ENCODE peak calls at places on chromosomes 3 and 15, in five cellular contexts. E, W, U, I and G are unnamed samples. For H3K4me1 and H3K27me3, the result is how much of the 10 kb centered on the place peaks cover.

GRCh38 chr3:58383904-58384303 is 49.7 kb downstream of the PDHB start:
- DNase-seq in I (peak), E (peak), U (no peak), W (peak), G (peak)

GRCh38 chr15:100174532-100174931 is 167.2 kb downstream of the ADAMTS17 start:
- DNase-seq in U (no peak), I (no peak), E (no peak), W (no peak), G (no peak)

GRCh38 chr15:38168472-38169057 is 84.1 kb upstream of the SPRED1 start:
- DNase-seq in U (no peak), E (no peak), W (no peak), I (no peak), G (no peak)

GRCh38 chr15:28114721-28115622 is 15.9 kb upstream of the OCA2 start:
- DNase-seq in U (no peak), I (no peak), W (no peak), E (no peak), G (no peak)

GRCh38 chr15:31302778-31303433 is 23.7 kb upstream of the KLF13 start:
- DNase-seq in I (no peak), U (no peak), W (peak), E (no peak), G (no peak)

GRCh38 chr3:66433522-66433782 is 67.4 kb downstream of the LRIG1 start:
- DNase-seq in E (no peak), I (no peak), W (no peak), U (no peak), G (no peak)

GRCh38 chr3:176978441-176978840 is 218.8 kb downstream of the TBL1XR1 start:
- DNase-seq in I (peak), W (no peak), U (no peak), E (no peak), G (no peak)

GRCh38 chr3:43345877-43346276 is 59.5 kb downstream of the SNRK start:
- DNase-seq in W (no peak), U (no peak), E (no peak), I (no peak), G (no peak)

GRCh38 chr3:141365206-141365605 is 3.1 kb upstream of the ZBTB38 start:
- DNase-seq in E (no peak), I (no peak), W (no peak), U (no peak), G (no peak)

GRCh38 chr3:195900426-195901355 is 7.7 kb downstream of the TNK2 start:
- DNase-seq in U (peak), W (no peak), E (peak), I (no peak), G (no peak)

GRCh38 chr15:96354731-96355560 is 24.4 kb downstream of the NR2F2 start:
- DNase-seq in E (no peak), U (no peak), I (no peak), W (no peak), G (no peak)

GRCh38 chr3:65945480-65945879 is 93.2 kb downstream of the MAGI1 start:
- DNase-seq in U (no peak), E (no peak), I (peak), W (no peak), G (no peak)

GRCh38 chr3:195872800-195873199 is 35.6 kb downstream of the TNK2 start:
- DNase-seq in W (no peak), U (no peak), I (no peak), E (peak), G (no peak)

GRCh38 chr3:45001738-45002137 is 24.4 kb upstream of the CLEC3B start:
- DNase-seq in W (no peak), U (no peak), I (no peak), E (no peak), G (no peak)

GRCh38 chr15:47987908-47988532 is 132.8 kb upstream of the SLC24A5 start:
- DNase-seq in E (no peak), W (no peak), I (no peak), U (peak), G (no peak)

GRCh38 chr15:85485956-85486567 is 105.7 kb downstream of the AKAP13 start:
- DNase-seq in U (peak), E (no peak), W (no peak), I (no peak), G (peak)

GRCh38 chr3:191952186-191952585 is 491.2 kb downstream of the PYDC2 start:
- DNase-seq in E (no peak), W (no peak), U (no peak), I (no peak), G (no peak)

GRCh38 chr15:79041598-79042175 is 48.9 kb downstream of the RASGRF1 start:
- DNase-seq in I (no peak), E (no peak), U (no peak), W (no peak), G (no peak)

GRCh38 chr3:62332771-62333381 is 40.5 kb downstream of the FEZF2 start:
- DNase-seq in I (no peak), U (no peak), E (no peak), W (no peak), G (no peak)

GRCh38 chr3:138394156-138394555 is 40.3 kb upstream of the ESYT3 start:
- DNase-seq in W (no peak), I (no peak), U (no peak), E (no peak), G (no peak)

GRCh38 chr3:170714562-170715535 is 129.0 kb upstream of the SLC7A14 start:
- DNase-seq in U (no peak), I (peak), E (no peak), W (no peak), G (peak)

GRCh38 chr3:136731274-136731884 is 20.8 kb downstream of the STAG1 start:
- DNase-seq in E (no peak), W (no peak), I (no peak), U (no peak), G (no peak)
- H3K4me1 ChIP-seq in E (under half), W (under half), I (under half), U (under half), G (under half)

DNA sequence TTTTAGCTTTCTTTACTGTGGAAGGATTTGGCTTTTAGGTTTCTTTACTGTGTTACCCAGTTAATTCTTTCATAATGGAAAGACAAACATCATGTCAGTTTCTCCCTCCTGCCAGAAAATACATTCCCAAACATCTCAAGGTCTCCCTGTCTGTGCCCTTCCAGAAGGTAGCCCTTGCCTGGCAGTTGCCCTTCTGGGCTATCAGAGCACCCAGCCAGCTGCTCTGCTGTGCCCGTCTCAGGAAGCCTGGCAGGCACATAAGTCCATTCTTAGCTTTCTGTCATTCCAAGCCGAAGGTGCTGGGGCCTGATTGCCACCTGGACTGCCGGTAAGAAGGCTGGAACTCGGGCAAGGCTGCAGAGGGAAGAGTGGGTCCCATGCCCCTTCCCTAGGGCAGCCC is 203.4 kb downstream of the SLCO3A1 start:
- DNase-seq in W (no peak), E (no peak), U (no peak), I (no peak), G (no peak)
- H3K27me3 ChIP-seq in W (under half), E (under half), U (under half), I (under half), G (under half)

GRCh38 chr3:101853465-101853864 is 4.2 kb downstream of the NFKBIZ start:
- DNase-seq in U (no peak), I (no peak), E (no peak), W (no peak), G (no peak)
- H3K27ac ChIP-seq in U (no peak), I (no peak), E (no peak), W (peak), G (no peak)

DNA sequence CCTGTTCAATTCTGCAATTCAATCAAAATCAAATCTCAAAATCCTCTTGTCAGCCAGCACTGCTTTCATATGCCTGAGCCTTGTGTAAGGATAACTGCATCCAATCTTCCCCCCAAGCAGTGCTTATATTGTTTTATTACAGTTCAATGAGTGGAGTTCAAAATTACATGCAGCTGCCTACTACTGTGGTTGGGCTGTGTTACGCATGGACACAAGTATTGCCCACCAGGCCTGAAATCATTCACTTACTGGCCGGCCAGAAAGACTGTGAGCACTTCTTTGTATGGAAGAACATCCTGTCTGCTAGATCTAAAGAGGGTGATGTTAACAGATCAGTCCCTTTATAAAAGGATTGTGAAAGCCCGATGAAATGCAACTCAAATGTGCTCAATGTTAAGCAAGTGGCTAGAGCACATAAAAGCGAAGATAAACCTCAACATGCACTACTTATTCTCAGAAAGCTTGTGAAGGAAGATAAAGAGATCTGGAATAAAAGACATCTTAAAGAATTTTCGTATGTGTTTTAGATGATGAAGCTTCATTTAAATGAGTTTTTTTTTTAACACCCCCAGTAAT is 132.5 kb downstream of the FOXP1 start:
- DNase-seq in U (no peak), W (no peak), E (no peak), I (no peak), G (no peak)
- H3K4me1 ChIP-seq in U (under half), W (under half), E (under half), I (under half), G (under half)

DNA sequence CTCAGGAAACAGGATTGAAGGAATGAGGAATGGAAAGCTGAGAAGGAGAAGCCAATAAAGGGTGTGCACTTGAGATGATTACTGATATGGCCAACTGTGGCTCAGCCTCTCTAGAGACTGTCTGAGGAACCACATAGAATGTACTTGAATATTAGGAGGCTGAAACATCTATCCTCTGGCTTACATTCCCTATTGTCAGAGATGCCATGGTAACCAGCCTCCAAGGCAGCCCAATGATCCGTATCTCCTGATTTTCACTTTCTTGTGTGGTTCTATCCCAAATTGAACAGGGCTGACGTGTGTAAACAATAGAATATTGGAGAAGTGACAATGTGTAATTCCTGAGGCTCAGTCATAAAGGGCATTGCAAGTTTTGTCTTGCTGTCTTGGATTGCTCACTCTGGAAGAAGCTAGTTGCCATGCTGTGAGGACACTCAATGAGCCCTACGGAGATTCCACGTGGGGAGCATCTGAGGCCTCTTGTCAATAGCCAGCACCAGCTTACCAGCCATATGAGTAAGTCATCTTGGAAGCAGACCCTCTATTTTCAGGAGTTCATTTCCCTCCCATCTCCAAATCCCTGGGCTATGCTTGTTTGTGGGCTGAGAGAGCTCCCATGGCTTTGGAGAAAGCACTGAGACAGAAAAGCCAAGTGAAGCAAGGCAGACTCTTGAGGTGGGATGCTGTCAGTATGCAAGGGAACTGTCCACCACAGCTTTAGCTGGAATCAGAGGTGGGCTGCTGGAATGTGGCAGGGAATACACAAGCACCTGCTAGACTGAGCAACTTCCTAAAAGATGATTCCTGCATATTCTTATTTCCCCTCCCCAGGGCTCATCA is 84.6 kb downstream of the SCN11A start:
- DNase-seq in W (no peak), E (no peak), I (peak), U (no peak), G (no peak)
- H3K27me3 ChIP-seq in W (under half), E (under half), I (under half), U (under half), G (under half)

DNA sequence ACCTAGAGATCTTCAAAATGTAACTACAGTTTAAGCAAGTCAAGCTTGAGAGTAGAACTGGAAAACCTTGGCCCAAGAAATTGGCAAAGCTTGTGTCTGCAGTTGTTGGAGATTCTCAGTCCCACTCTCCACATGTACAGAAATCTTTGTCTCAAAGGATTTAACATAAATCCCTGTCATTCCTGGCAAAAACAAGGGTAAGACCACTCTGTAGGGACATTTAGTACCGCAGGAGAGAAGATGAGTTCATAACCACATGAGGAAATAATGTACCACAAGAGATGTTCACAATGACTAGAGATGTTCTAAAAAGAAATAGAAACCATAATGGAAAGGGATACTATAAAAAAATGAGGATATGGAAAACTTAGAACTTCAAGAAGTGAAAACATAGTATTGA is 73.7 kb downstream of the RAB7A start:
- DNase-seq in W (no peak), U (no peak), E (no peak), I (no peak), G (no peak)
- H3K27ac ChIP-seq in W (no peak), U (no peak), E (no peak), I (no peak), G (no peak)

DNA sequence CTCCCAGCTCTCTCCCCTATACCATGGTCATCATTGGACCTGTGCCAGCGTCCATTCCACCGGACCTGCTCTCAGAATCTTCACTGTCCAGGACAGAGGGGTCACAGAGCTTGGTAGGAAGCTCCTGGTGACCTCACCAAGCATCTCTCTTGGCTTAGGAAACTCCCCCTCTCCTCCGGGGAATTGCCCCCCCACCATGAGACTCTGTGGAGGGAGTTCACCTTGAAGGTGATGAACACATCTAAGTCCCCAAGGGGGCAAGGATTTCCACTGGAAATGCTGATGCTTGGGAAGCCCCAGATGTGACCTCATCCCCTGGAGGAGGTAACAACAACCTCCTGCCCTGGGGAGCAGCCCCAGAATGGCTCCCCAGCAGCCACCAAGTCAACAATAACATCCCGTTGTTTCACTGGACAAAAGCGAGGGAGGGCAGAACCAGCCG is 3.2 kb downstream of the SEMA7A start:
- DNase-seq in E (no peak), I (no peak), U (no peak), W (no peak), G (no peak)
- H3K4me1 ChIP-seq in E (under half), I (under half), U (under half), W (under half), G (under half)